ENCODE peak calls at places on chromosomes 4 and X, in ten cellular contexts. A, G, W, M, I, Z, X, H, Q and L are unnamed samples.

GRCh38 chr4:139606600-139607301 is 50.7 kb upstream of the SETD7 start:
- DNase-seq in G (no peak), Q (peak), H (no peak), I (no peak), X (no peak), W (peak), A (no peak), Z (no peak), M (no peak), L (no peak)

GRCh38 chrX:44011505-44011904 is 38.3 kb upstream of the NDP start:
- DNase-seq in A (no peak), G (no peak), Q (no peak), Z (no peak), I (no peak), W (no peak), X (no peak), H (no peak), M (no peak), L (no peak)

GRCh38 chr4:152780267-152780811 is 585 bp downstream of the ARFIP1 start:
- DNase-seq in M (no peak), H (no peak), Z (peak), A (peak), I (no peak), Q (no peak), X (no peak), G (no peak), W (peak), L (peak)

GRCh38 chr4:98746936-98747658 is 88.7 kb upstream of the TSPAN5 start:
- DNase-seq in Q (no peak), X (no peak), W (peak), Z (no peak), A (no peak), H (no peak), I (no peak), G (no peak), M (no peak), L (peak)

GRCh38 chr4:149836546-149836945 is 20.9 kb upstream of the IQCM start:
- DNase-seq in Q (no peak), Z (no peak), H (no peak), M (no peak), W (peak), G (no peak), X (no peak), A (no peak), I (no peak), L (no peak)

GRCh38 chr4:108527729-108528128 is 92.6 kb upstream of the RPL34 start:
- DNase-seq in M (no peak), H (no peak), A (no peak), G (no peak), Q (no peak), W (no peak), X (no peak), I (no peak), Z (no peak), L (no peak)

GRCh38 chrX:125622899-125623298 is 303.2 kb downstream of the TEX13C start:
- DNase-seq in X (no peak), Q (no peak), M (no peak), H (no peak), Z (no peak), G (no peak), W (no peak), A (no peak), I (no peak), L (no peak)

GRCh38 chrX:106611323-106611681 is 476 bp upstream of the RADX start:
- DNase-seq in A (no peak), I (no peak), Z (no peak), M (no peak), X (no peak), Q (no peak), H (no peak), W (no peak), G (no peak), L (no peak)

GRCh38 chr4:25065451-25065850 is 34.7 kb upstream of the LGI2 start:
- DNase-seq in X (no peak), G (no peak), A (no peak), Q (no peak), Z (no peak), I (no peak), H (no peak), M (no peak), W (no peak), L (peak)

GRCh38 chrX:19682712-19683331 is 167.5 kb upstream of the MAP3K15 start:
- DNase-seq in I (peak), X (peak), A (no peak), W (peak), G (peak), H (no peak), Z (peak), Q (no peak), M (peak), L (peak)

GRCh38 chrX:41180194-41180902 is 95.1 kb downstream of the USP9X start:
- DNase-seq in Q (peak), G (no peak), A (peak), Z (peak), M (peak), H (peak), X (no peak), I (peak), W (peak), L (peak)

GRCh38 chr4:47641755-47642154 is 156.7 kb downstream of the ATP10D start:
- DNase-seq in G (no peak), W (peak), Q (no peak), M (no peak), X (no peak), Z (no peak), H (no peak), A (no peak), I (no peak), L (no peak)

GRCh38 chr4:19146038-19146437 is 1105.7 kb upstream of the SLIT2 start:
- DNase-seq in I (no peak), G (no peak), H (no peak), Q (no peak), X (no peak), Z (no peak), M (no peak), A (no peak), W (no peak), L (no peak)
- TF ChIP-seq POLR2A in I (no peak), G (no peak), H (no peak), Q (no peak), X (no peak), Z (no peak), M (no peak), A (no peak), W (no peak), L (no peak)

DNA sequence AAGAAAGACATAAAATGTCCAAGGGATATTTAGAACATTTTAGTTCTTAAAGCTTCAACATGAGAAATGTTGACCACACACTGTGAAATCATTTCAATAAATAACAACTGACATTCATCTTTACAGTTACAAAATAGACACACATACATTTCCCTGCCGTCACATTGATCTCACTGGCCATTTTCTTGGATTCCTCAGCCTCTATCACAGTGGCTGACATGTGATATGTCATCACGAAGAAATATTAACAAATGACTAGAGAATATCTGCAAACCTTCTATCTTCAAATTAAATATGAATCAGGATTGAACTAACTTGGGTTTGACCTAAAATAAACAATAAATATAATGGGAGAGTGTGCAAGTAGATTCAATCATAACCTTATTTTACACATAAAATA is 1.8 kb downstream of the CXCL2 start:
- DNase-seq in W (no peak), A (no peak), Q (no peak), X (no peak), I (no peak), G (no peak), M (no peak), Z (no peak), H (no peak), L (no peak)
- H3K4me3 ChIP-seq in W (no peak), A (no peak), Q (peak), X (no peak), I (peak), G (peak), M (no peak), Z (no peak), H (no peak), L (no peak)

GRCh38 chr4:156799121-156799589 is 172.4 kb downstream of the PDGFC start:
- DNase-seq in Q (no peak), A (no peak), H (no peak), G (no peak), X (no peak), I (no peak), W (peak), M (no peak), Z (no peak), L (no peak)
- H3K27ac ChIP-seq in Q (no peak), A (no peak), H (no peak), G (no peak), X (peak), I (no peak), W (peak), M (no peak), Z (no peak), L (no peak)

GRCh38 chr4:94207469-94208224 is at the start of gene SMARCAD1:
- DNase-seq in X (peak), Z (peak), I (peak), H (peak), A (peak), M (peak), Q (peak), W (peak), G (peak), L (peak)
- TF ChIP-seq POLR2A in X (no peak), Z (no peak), I (peak), H (no peak), A (peak), M (no peak), Q (peak), W (peak), G (no peak), L (peak)

GRCh38 chr4:65018313-65018712 is 609.1 kb upstream of the TECRL start:
- DNase-seq in W (no peak), M (no peak), G (no peak), I (no peak), H (no peak), Q (no peak), Z (no peak), A (no peak), X (no peak), L (no peak)
- H3K4me3 ChIP-seq in W (no peak), M (no peak), G (no peak), I (no peak), H (no peak), Q (no peak), Z (no peak), A (no peak), X (no peak), L (no peak)